ENCODE peak calls at places on chromosomes 6 and 20, in nine cellular contexts. M is testis, R is cardiac muscle cell, G is left lung, L is fibroblast of mammary gland, O is tibial nerve, W is HL-60, F is A549, U is AG04450. T is an unnamed sample.

GRCh38 chr6:19911223-19911622 is 74.1 kb downstream of the ID4 start:
- DNase-seq in M (no peak), R (no peak), G (no peak), L (no peak), O (no peak), W (no peak), F (no peak), U (no peak), T (no peak)

GRCh38 chr20:9363673-9364072 is 150.7 kb upstream of the LAMP5 start:
- DNase-seq in M (no peak), R (no peak), G (no peak), L (no peak), O (no peak), W (no peak), F (no peak), U (no peak), T (no peak)

GRCh38 chr6:37667050-37667814 is 30.5 kb downstream of the MDGA1 start:
- DNase-seq in M (no peak), R (no peak), G (no peak), L (peak), O (no peak), W (no peak), F (no peak), U (peak), T (peak)

GRCh38 chr20:8388146-8388545 is 256.1 kb downstream of the PLCB1 start:
- DNase-seq in M (no peak), R (peak), G (no peak), L (peak), O (no peak), W (no peak), F (no peak), U (no peak), T (peak)

GRCh38 chr20:39225536-39225935 is 263.4 kb downstream of the DHX35 start:
- DNase-seq in M (no peak), R (no peak), G (no peak), L (no peak), O (no peak), W (no peak), F (no peak), U (no peak), T (no peak)

GRCh38 chr6:11080296-11080695 is 13.3 kb upstream of the SMIM13 start:
- DNase-seq in M (no peak), R (no peak), G (no peak), L (no peak), O (no peak), W (no peak), F (no peak), U (no peak), T (no peak)

GRCh38 chr6:81937296-81937937 is 184.9 kb upstream of the TENT5A start:
- DNase-seq in M (no peak), R (no peak), G (no peak), L (peak), O (no peak), W (no peak), F (no peak), U (no peak), T (no peak)

GRCh38 chr6:2695464-2696095 is 55.1 kb downstream of the MYLK4 start:
- DNase-seq in M (no peak), R (peak), G (no peak), L (peak), O (no peak), W (no peak), F (no peak), U (peak), T (no peak)

GRCh38 chr20:44074252-44075151 is 112.5 kb downstream of the JPH2 start:
- DNase-seq in M (no peak), R (peak), G (no peak), L (peak), O (no peak), W (peak), F (no peak), U (no peak), T (peak)

GRCh38 chr6:157514659-157515496 is 133.9 kb downstream of the ZDHHC14 start:
- DNase-seq in M (no peak), R (peak), G (no peak), L (peak), O (no peak), W (peak), F (peak), U (no peak), T (no peak)

GRCh38 chr20:19784511-19785172 is 26.6 kb downstream of the RIN2 start:
- DNase-seq in M (peak), R (peak), G (peak), L (peak), O (no peak), W (peak), F (peak), U (peak), T (no peak)

GRCh38 chr20:51749674-51750036 is 18.5 kb downstream of the ATP9A start:
- DNase-seq in M (no peak), R (peak), G (no peak), L (peak), O (no peak), W (no peak), F (no peak), U (no peak), T (no peak)

DNA sequence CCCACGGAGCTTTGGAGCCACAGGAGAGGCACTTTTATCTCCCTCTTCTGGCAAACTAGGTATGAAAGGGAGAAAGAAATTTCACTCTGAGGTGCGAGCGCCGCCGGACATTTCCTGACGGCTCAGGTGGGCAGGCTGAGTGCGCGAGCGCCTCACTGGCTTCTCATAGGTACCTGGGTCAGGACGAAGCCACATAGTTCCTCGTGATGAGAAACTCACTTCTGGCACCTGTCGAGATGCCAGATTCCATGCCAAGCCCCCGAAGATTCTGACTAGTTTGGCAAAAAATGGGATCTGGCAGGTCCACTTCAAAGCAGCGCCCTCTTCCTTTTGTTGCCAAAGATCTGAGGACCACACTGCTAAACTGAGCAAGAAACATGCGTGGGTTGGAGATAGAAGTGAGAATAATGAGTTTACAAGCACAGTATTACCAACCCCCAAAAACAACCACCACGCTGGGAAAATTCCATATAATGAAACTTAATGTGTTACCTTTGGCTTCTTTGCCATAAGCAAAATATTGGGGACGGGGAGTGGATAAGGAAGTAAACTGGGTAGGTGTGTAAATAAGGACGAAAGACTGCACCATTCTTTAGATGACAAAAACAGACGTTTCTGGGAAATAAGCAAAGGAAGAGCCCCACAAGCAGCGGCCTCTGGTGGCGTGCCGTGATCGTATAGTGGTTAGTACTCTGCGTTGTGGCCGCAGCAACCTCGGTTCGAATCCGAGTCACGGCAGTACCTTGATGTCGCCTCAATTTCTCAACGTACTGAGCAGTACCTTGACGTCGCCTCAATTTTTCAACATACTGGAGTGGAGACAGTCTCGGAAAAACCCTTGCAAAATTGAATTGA is 89.8 kb upstream of the PRSS16 start:
- DNase-seq in M (peak), R (peak), G (peak), L (peak), O (peak), W (no peak), F (peak), U (no peak), T (peak)
- TF ChIP-seq CTCF in M (peak), R (peak), G (peak), L (peak), O (peak), W (peak), F (peak), U (peak), T (peak)

GRCh38 chr6:79630400-79630882 is 688 bp upstream of the SH3BGRL2 start:
- DNase-seq in M (no peak), R (no peak), G (no peak), L (no peak), O (no peak), W (no peak), F (no peak), U (no peak), T (no peak)

GRCh38 chr6:79630883-79631799 is at the start of gene SH3BGRL2:
- DNase-seq in M (peak), R (peak), G (peak), L (peak), O (peak), W (no peak), F (peak), U (peak), T (no peak)

GRCh38 chr6:79631800-79632172 is 657 bp downstream of the SH3BGRL2 start:
- DNase-seq in M (no peak), R (no peak), G (no peak), L (no peak), O (no peak), W (no peak), F (no peak), U (no peak), T (no peak)

GRCh38 chr6:79634491-79634890 is 3.4 kb downstream of the SH3BGRL2 start:
- DNase-seq in M (no peak), R (no peak), G (no peak), L (no peak), O (no peak), W (no peak), F (no peak), U (no peak), T (no peak)

DNA sequence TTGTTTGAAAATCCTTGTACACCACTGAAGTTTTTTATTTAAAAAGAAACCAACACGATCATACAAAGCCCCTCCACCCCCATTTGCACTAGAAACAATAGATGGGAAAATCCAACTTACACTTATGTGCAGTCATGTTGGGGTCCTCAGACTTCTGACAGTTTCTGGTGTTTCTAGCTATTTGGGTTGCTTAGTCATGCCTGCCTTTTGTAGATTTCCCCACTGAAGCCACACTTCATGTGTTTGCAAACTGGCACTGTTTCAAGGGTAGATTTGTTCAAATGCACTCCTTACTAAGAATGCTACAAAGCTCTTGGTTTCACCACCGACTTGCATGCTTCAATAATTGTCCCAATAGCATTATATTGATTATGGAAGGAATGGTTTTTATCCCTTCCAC is 1.5 kb downstream of the SH3BGRL2 start:
- DNase-seq in M (no peak), R (no peak), G (no peak), L (no peak), O (no peak), W (no peak), F (no peak), U (no peak), T (no peak)
- H3K4me3 ChIP-seq in M (no peak), R (peak), G (no peak), L (no peak), O (no peak), W (no peak), F (no peak), U (no peak), T (no peak)

GRCh38 chr20:47304287-47304686 is 52.2 kb downstream of the ZMYND8 start:
- DNase-seq in M (no peak), R (peak), G (no peak), L (peak), O (no peak), W (no peak), F (no peak), U (no peak), T (no peak)
- TF ChIP-seq CTCF in M (no peak), R (peak), G (no peak), L (no peak), O (no peak), W (no peak), F (no peak), U (peak), T (no peak)

GRCh38 chr20:57685134-57685851 is 24.5 kb downstream of the PMEPA1 start:
- DNase-seq in M (peak), R (peak), G (no peak), L (no peak), O (no peak), W (no peak), F (no peak), U (no peak), T (no peak)
- H3K4me3 ChIP-seq in M (no peak), R (no peak), G (no peak), L (no peak), O (no peak), W (no peak), F (no peak), U (no peak), T (no peak)

GRCh38 chr20:61253640-61254511 is 1.8 kb downstream of the CDH4 start:
- DNase-seq in M (peak), R (peak), G (no peak), L (peak), O (no peak), W (no peak), F (peak), U (no peak), T (no peak)

GRCh38 chr20:61252601-61253263 is 671 bp downstream of the CDH4 start:
- DNase-seq in M (no peak), R (peak), G (no peak), L (no peak), O (no peak), W (no peak), F (peak), U (no peak), T (no peak)

GRCh38 chr20:61251529-61252393 is at the start of gene CDH4:
- DNase-seq in M (no peak), R (peak), G (no peak), L (no peak), O (no peak), W (no peak), F (peak), U (no peak), T (no peak)

GRCh38 chr20:61254881-61255589 is 3.0 kb downstream of the CDH4 start:
- DNase-seq in M (no peak), R (no peak), G (no peak), L (peak), O (no peak), W (no peak), F (no peak), U (no peak), T (no peak)

DNA sequence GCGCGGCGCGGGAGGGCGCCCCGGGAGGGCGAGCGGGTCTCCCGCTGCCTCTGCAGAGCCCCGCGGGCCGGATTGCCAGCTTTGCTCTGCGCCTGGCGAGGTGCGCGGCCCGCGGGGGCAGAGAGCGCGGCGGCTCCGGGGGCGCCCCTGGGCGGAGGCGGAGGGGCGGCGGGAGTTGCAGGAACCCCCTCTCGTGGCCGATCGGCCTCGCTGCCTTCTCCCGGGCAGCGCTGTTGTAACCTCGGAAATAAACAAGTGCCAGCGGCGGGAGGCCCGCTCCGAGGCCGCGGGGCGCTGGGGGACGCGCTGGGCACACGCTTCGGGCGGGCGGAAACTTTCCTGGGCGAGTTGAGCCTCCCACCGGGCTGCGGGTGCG is 1.2 kb downstream of the CDH4 start:
- DNase-seq in M (no peak), R (peak), G (no peak), L (peak), O (no peak), W (no peak), F (peak), U (no peak), T (no peak)
- TF ChIP-seq CTCF in M (no peak), R (peak), G (no peak), L (no peak), O (peak), W (no peak), F (no peak), U (peak), T (peak)

GRCh38 chr6:75290136-75290535 is 5.5 kb upstream of the TMEM30A start:
- DNase-seq in M (no peak), R (no peak), G (no peak), L (no peak), O (no peak), W (no peak), F (no peak), U (no peak), T (no peak)
- H3K4me3 ChIP-seq in M (no peak), R (no peak), G (no peak), L (no peak), O (no peak), W (no peak), F (no peak), U (no peak), T (no peak)

GRCh38 chr20:31515072-31515774 is 981 bp downstream of the HM13 start:
- DNase-seq in M (no peak), R (no peak), G (no peak), L (no peak), O (no peak), W (no peak), F (no peak), U (no peak), T (no peak)

GRCh38 chr20:31516166-31516565 is 1.9 kb downstream of the HM13 start:
- DNase-seq in M (no peak), R (no peak), G (no peak), L (no peak), O (no peak), W (no peak), F (no peak), U (no peak), T (no peak)

GRCh38 chr20:31515775-31516107 is 1.5 kb downstream of the HM13 start:
- DNase-seq in M (no peak), R (no peak), G (no peak), L (no peak), O (no peak), W (no peak), F (no peak), U (no peak), T (no peak)

GRCh38 chr20:31516651-31517050 is 2.4 kb downstream of the HM13 start:
- DNase-seq in M (no peak), R (no peak), G (no peak), L (no peak), O (no peak), W (no peak), F (no peak), U (no peak), T (no peak)

DNA sequence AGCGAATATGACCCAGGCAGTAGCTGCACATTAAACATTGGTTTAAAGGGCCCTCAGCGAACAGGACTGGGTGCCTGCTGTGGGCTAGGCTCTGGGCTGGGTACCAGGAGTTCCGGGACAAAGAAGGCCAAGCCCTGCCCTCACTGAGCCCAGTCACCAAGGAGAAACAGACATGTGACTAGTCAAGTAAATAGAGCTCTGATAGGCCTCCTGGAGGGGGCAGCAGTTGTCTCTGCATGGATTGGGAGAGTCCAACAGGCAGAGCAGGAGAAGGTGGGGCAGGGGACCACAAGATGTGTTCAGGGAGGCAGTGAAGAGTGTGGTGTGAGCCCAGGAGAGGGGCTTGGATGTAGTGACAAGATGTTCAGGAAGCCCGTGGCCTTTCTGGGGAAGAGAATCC is 3.1 kb downstream of the HM13 start:
- DNase-seq in M (peak), R (peak), G (peak), L (peak), O (no peak), W (no peak), F (peak), U (no peak), T (no peak)
- TF ChIP-seq CTCF in M (no peak), R (peak), G (no peak), L (peak), O (no peak), W (no peak), F (peak), U (peak), T (no peak)

GRCh38 chr20:24994470-24995368 is 2.2 kb upstream of the APMAP start:
- DNase-seq in M (peak), R (peak), G (peak), L (peak), O (peak), W (peak), F (peak), U (no peak), T (no peak)
- H3K4me3 ChIP-seq in M (no peak), R (no peak), G (no peak), L (peak), O (no peak), W (no peak), F (no peak), U (peak), T (peak)

GRCh38 chr20:4898282-4898681 is 103.0 kb downstream of the SLC23A2 start:
- DNase-seq in M (no peak), R (peak), G (no peak), L (peak), O (no peak), W (no peak), F (no peak), U (peak), T (no peak)
- TF ChIP-seq CTCF in M (no peak), R (no peak), G (no peak), L (no peak), O (no peak), W (no peak), F (no peak), U (no peak), T (no peak)